ENCODE peak calls at places on chromosomes 5 and 9, in nine cellular contexts. Q is neural crest cell; M is hepatocyte; H is CD8-positive, alpha-beta T cell; O is breast epithelium; W is H9; A is GM12865; C is mammary epithelial cell; X is GM13977. J is an unnamed sample.

GRCh38 chr5:175816348-175816747 is 55.0 kb upstream of the CPLX2 start:
- DNase-seq in Q (no peak), M (no peak), H (no peak), O (no peak), W (no peak), A (no peak), C (peak), X (no peak), J (no peak)

GRCh38 chr5:140631831-140632365 is 1.1 kb downstream of the CD14 start:
- DNase-seq in Q (no peak), M (no peak), H (no peak), O (no peak), W (no peak), A (no peak), C (no peak), X (peak), J (no peak)

GRCh38 chr9:125444166-125444565 is 182.5 kb downstream of the GAPVD1 start:
- DNase-seq in Q (no peak), M (no peak), H (no peak), O (no peak), W (no peak), A (no peak), C (no peak), X (no peak), J (no peak)

GRCh38 chr9:89953824-89954223 is 349.0 kb downstream of the GADD45G start:
- DNase-seq in Q (no peak), M (no peak), H (no peak), O (no peak), W (no peak), A (no peak), C (no peak), X (no peak), J (no peak)

GRCh38 chr9:98977813-98978212 is 34.1 kb downstream of the COL15A1 start:
- DNase-seq in Q (no peak), M (no peak), H (no peak), O (no peak), W (no peak), A (no peak), C (no peak), X (no peak), J (no peak)

GRCh38 chr9:36873247-36873875 is 160.7 kb downstream of the PAX5 start:
- DNase-seq in Q (peak), M (peak), H (peak), O (peak), W (peak), A (peak), C (peak), X (peak), J (peak)

GRCh38 chr5:54249210-54250028 is 61.0 kb downstream of the ARL15 start:
- DNase-seq in Q (no peak), M (peak), H (peak), O (no peak), W (no peak), A (peak), C (no peak), X (peak), J (peak)

GRCh38 chr9:93090091-93090655 is 5.8 kb upstream of the CARD19 start:
- DNase-seq in Q (no peak), M (no peak), H (peak), O (no peak), W (no peak), A (no peak), C (no peak), X (no peak), J (no peak)

GRCh38 chr5:42715791-42716190 is 40.8 kb upstream of the CCDC152 start:
- DNase-seq in Q (no peak), M (no peak), H (no peak), O (no peak), W (no peak), A (peak), C (no peak), X (no peak), J (peak)

GRCh38 chr9:94150890-94151660 is 66.8 kb downstream of the PTPDC1 start:
- DNase-seq in Q (no peak), M (no peak), H (no peak), O (no peak), W (no peak), A (no peak), C (no peak), X (no peak), J (no peak)

GRCh38 chr9:86765736-86766410 is 181.4 kb downstream of the GAS1 start:
- DNase-seq in Q (no peak), M (no peak), H (no peak), O (no peak), W (peak), A (no peak), C (no peak), X (no peak), J (no peak)

GRCh38 chr5:149273237-149273636 is 1.6 kb downstream of the AFAP1L1 start:
- DNase-seq in Q (no peak), M (no peak), H (no peak), O (no peak), W (no peak), A (no peak), C (no peak), X (no peak), J (no peak)

GRCh38 chr9:114386886-114387677 is 700 bp downstream of the AKNA start:
- DNase-seq in Q (no peak), M (peak), H (peak), O (no peak), W (no peak), A (peak), C (no peak), X (no peak), J (no peak)

GRCh38 chr5:2904399-2904798 is 152.9 kb upstream of the IRX2 start:
- DNase-seq in Q (no peak), M (no peak), H (no peak), O (no peak), W (peak), A (no peak), C (no peak), X (no peak), J (no peak)

GRCh38 chr5:132414634-132415377 is 45.3 kb downstream of the SLC22A5 start:
- DNase-seq in Q (no peak), M (peak), H (no peak), O (peak), W (no peak), A (peak), C (peak), X (no peak), J (no peak)

GRCh38 chr5:149623473-149623872 is 42.2 kb downstream of the ARHGEF37 start:
- DNase-seq in Q (no peak), M (no peak), H (no peak), O (no peak), W (no peak), A (no peak), C (no peak), X (no peak), J (no peak)

GRCh38 chr5:126641387-126641786 is 40.6 kb downstream of the PHAX start:
- DNase-seq in Q (no peak), M (no peak), H (no peak), O (no peak), W (no peak), A (peak), C (no peak), X (no peak), J (no peak)

GRCh38 chr5:63310644-63311043 is 651.6 kb downstream of the HTR1A start:
- DNase-seq in Q (no peak), M (no peak), H (no peak), O (no peak), W (no peak), A (no peak), C (no peak), X (no peak), J (no peak)

GRCh38 chr5:79069488-79070001 is at the start of the genes BHMT2 and DMGDH:
- DNase-seq in Q (no peak), M (no peak), H (no peak), O (no peak), W (peak), A (no peak), C (no peak), X (no peak), J (no peak)

GRCh38 chr5:96601811-96602244 is 60.3 kb upstream of the CAST start:
- DNase-seq in Q (peak), M (peak), H (peak), O (peak), W (peak), A (peak), C (peak), X (peak), J (peak)

GRCh38 chr9:102237094-102237493 is 498.6 kb upstream of the GRIN3A start:
- DNase-seq in Q (no peak), M (no peak), H (no peak), O (no peak), W (no peak), A (no peak), C (no peak), X (no peak), J (no peak)

GRCh38 chr9:100324594-100325200 is 28.0 kb downstream of the TEX10 start:
- DNase-seq in Q (no peak), M (peak), H (no peak), O (no peak), W (no peak), A (peak), C (no peak), X (no peak), J (no peak)

GRCh38 chr9:13502503-13502902 is 223.0 kb upstream of the MPDZ start:
- DNase-seq in Q (no peak), M (no peak), H (no peak), O (no peak), W (no peak), A (no peak), C (no peak), X (no peak), J (no peak)

GRCh38 chr9:114092336-114092735 is 6.8 kb downstream of the KIF12 start:
- DNase-seq in Q (no peak), M (no peak), H (no peak), O (no peak), W (no peak), A (no peak), C (no peak), X (peak), J (no peak)

GRCh38 chr5:19950897-19951296 is 37.1 kb downstream of the CDH18 start:
- DNase-seq in Q (no peak), M (no peak), H (no peak), O (no peak), W (no peak), A (no peak), C (no peak), X (no peak), J (no peak)

GRCh38 chr5:164214698-164215097 is 709.3 kb downstream of the MAT2B start:
- DNase-seq in Q (no peak), M (no peak), H (no peak), O (no peak), W (no peak), A (no peak), C (no peak), X (no peak), J (no peak)

GRCh38 chr9:125631391-125632085 is 75.5 kb downstream of the MAPKAP1 start:
- DNase-seq in Q (no peak), M (peak), H (no peak), O (no peak), W (no peak), A (peak), C (peak), X (peak), J (no peak)

GRCh38 chr5:123807177-123807900 is 295.4 kb downstream of the CSNK1G3 start:
- DNase-seq in Q (no peak), M (peak), H (no peak), O (no peak), W (no peak), A (no peak), C (no peak), X (no peak), J (no peak)

GRCh38 chr9:80650964-80651555 is 1038.3 kb downstream of the TLE1 start:
- DNase-seq in Q (no peak), M (peak), H (no peak), O (no peak), W (no peak), A (no peak), C (no peak), X (no peak), J (no peak)

GRCh38 chr9:135068776-135069415 is 18.6 kb upstream of the OLFM1 start:
- DNase-seq in Q (no peak), M (no peak), H (no peak), O (no peak), W (peak), A (no peak), C (no peak), X (no peak), J (no peak)

GRCh38 chr9:85984457-85984856 is 43.5 kb downstream of the NAA35 start:
- DNase-seq in Q (no peak), M (no peak), H (no peak), O (no peak), W (no peak), A (no peak), C (no peak), X (no peak), J (no peak)

GRCh38 chr5:20050262-20050661 is 62.3 kb upstream of the CDH18 start:
- DNase-seq in Q (no peak), M (no peak), H (no peak), O (no peak), W (no peak), A (no peak), C (no peak), X (no peak), J (no peak)

GRCh38 chr9:72665421-72665820 is 144.0 kb downstream of the TMC1 start:
- DNase-seq in Q (no peak), M (peak), H (no peak), O (no peak), W (no peak), A (no peak), C (peak), X (no peak), J (no peak)

GRCh38 chr9:114285166-114285867 is 37.6 kb upstream of the ORM1 start:
- DNase-seq in Q (no peak), M (peak), H (no peak), O (no peak), W (peak), A (no peak), C (no peak), X (no peak), J (peak)

GRCh38 chr5:1155191-1156032 is 43.5 kb upstream of the SLC12A7 start:
- DNase-seq in Q (no peak), M (no peak), H (no peak), O (no peak), W (no peak), A (no peak), C (no peak), X (no peak), J (peak)

GRCh38 chr5:133945561-133945960 is 22.9 kb downstream of the C5orf15 start:
- DNase-seq in Q (no peak), M (no peak), H (peak), O (no peak), W (no peak), A (no peak), C (no peak), X (no peak), J (no peak)

GRCh38 chr5:180866296-180866695 is 5.2 kb upstream of the ZFP62 start:
- DNase-seq in Q (no peak), M (peak), H (no peak), O (no peak), W (no peak), A (no peak), C (no peak), X (no peak), J (no peak)

GRCh38 chr5:180866985-180867384 is 5.9 kb upstream of the ZFP62 start:
- DNase-seq in Q (no peak), M (no peak), H (no peak), O (no peak), W (no peak), A (no peak), C (no peak), X (no peak), J (no peak)

GRCh38 chr5:180860273-180860886 is 696 bp downstream of the ZFP62 start:
- DNase-seq in Q (no peak), M (peak), H (no peak), O (no peak), W (peak), A (peak), C (no peak), X (peak), J (no peak)

GRCh38 chr5:180862645-180863044 is 1.6 kb upstream of the ZFP62 start:
- DNase-seq in Q (no peak), M (no peak), H (no peak), O (no peak), W (peak), A (no peak), C (no peak), X (no peak), J (no peak)

GRCh38 chr5:180860887-180861822 is at the start of gene ZFP62:
- DNase-seq in Q (peak), M (peak), H (peak), O (peak), W (peak), A (peak), C (peak), X (peak), J (peak)
- TF ChIP-seq CTCF in Q (peak), M (no peak), H (peak), O (no peak), W (no peak), A (no peak), C (no peak), X (no peak), J (no peak)

DNA sequence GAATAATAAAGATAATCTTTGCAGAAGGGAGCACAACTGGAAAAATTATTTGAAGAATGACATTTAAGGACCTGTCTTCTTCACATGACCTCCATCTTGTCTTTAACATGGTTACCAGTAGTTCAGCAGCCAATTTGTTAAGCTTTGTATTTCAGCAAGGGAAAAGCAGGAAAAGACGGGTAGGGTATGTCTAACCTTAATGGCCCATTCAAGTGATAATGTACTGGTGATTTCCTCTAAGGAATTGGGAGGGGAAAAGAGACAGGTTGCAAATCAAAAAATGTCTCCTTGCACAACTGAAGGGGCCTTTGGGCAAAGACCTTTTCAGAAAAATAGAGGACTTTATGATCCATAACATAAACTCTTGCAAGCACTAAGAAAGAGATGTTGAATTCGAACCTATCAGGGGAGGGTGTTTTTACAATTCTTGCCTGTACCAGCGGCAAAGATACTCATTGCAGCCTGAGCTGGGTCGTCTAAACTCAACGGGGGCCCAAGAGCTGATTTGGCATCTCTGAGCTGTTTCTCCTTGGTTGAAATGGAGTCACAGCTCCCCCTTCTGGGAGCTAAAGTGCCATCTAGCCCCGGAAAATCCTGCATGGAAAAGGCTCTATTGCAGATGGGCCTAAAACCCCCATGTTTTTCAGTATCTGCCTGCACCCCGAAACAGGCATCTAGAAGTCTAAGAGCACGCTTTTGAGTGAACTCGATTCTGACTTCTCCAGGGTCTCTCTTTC is 3.8 kb downstream of the BRINP1 start:
- DNase-seq in Q (peak), M (peak), H (no peak), O (no peak), W (peak), A (peak), C (peak), X (no peak), J (peak)
- TF ChIP-seq CTCF in Q (peak), M (peak), H (no peak), O (peak), W (peak), A (peak), C (peak), X (peak), J (peak)

GRCh38 chr9:88739373-88739772 is 204.4 kb downstream of the NXNL2 start:
- DNase-seq in Q (no peak), M (no peak), H (no peak), O (no peak), W (no peak), A (no peak), C (no peak), X (no peak), J (no peak)

GRCh38 chr9:88740844-88741243 is 205.9 kb downstream of the NXNL2 start:
- DNase-seq in Q (no peak), M (no peak), H (no peak), O (no peak), W (no peak), A (no peak), C (no peak), X (no peak), J (no peak)

GRCh38 chr9:88742483-88742882 is 207.5 kb downstream of the NXNL2 start:
- DNase-seq in Q (no peak), M (peak), H (no peak), O (no peak), W (no peak), A (no peak), C (peak), X (no peak), J (no peak)

GRCh38 chr9:88738708-88739107 is 203.7 kb downstream of the NXNL2 start:
- DNase-seq in Q (no peak), M (no peak), H (no peak), O (no peak), W (no peak), A (no peak), C (no peak), X (no peak), J (no peak)

DNA sequence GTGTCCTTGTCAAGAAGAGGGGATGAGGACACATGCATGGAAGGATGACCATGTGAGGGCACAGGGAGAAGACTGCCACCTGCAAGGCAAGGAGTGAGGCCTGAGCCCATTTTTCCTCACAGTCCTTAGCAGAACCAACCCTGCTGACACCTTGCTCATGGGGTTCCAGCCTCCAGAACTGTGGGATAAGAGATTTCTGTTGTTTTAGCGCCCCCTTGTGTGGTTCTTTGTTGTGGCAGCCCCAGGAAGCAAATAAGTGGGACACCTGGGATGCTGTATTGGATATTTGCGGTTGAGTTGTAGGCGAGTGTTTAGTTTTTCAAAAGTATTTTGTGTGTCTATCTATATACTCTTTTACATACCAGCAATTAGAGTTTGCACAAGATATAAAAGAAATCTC is 206.4 kb downstream of the NXNL2 start:
- DNase-seq in Q (no peak), M (no peak), H (no peak), O (no peak), W (no peak), A (peak), C (no peak), X (no peak), J (no peak)
- TF ChIP-seq CTCF in Q (peak), M (peak), H (no peak), O (no peak), W (peak), A (peak), C (no peak), X (peak), J (peak)

DNA sequence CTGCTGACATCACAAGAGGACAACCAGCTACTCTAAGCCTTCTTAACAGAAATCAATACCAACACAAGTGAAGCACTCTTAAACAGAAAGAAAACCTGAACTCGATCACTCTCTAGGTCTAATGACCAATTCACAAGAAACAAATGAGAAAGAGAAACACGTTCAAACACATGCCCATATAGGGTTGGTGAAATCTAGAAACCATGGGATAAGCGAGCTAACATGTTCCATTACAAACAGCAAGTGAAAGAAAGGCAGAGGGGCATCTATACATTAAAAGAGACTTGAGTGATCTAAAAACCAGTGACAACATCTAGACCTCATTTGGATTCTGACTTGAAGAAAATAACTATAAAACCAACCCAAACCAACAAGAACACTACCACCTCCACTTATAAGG is 74.9 kb upstream of the RETREG1 start:
- DNase-seq in Q (no peak), M (no peak), H (no peak), O (no peak), W (no peak), A (no peak), C (peak), X (no peak), J (no peak)
- TF ChIP-seq CTCF in Q (no peak), M (no peak), H (no peak), O (no peak), W (no peak), A (no peak), C (no peak), X (no peak), J (no peak)